ENCODE peak calls at places on chromosome 1, in eight cellular contexts. M is stomach; O is HCT116; S is germinal center; N is mammary epithelial cell; R is stimulated activated naive CD8-positive, alpha-beta T cell treated with anti-CD3 and anti-CD28 coated beads, Interleukin-15, amount 100 ng/mL, for 72 hours; W is SHP77; L is Panc1. C is an unnamed sample.

GRCh38 chr1:63157085-63157484 is 165.3 kb upstream of the FOXD3 start:
- DNase-seq in M (no peak), O (no peak), S (no peak), N (no peak), R (no peak), W (no peak), L (no peak), C (no peak)

GRCh38 chr1:31991202-31991601 is 22.5 kb upstream of the KHDRBS1 start:
- DNase-seq in M (no peak), O (no peak), S (no peak), N (no peak), R (no peak), W (no peak), L (no peak), C (peak)

GRCh38 chr1:42747125-42747524 is 7.1 kb upstream of the CLDN19 start:
- DNase-seq in M (peak), O (no peak), S (peak), N (no peak), R (peak), W (peak), L (no peak), C (no peak)

GRCh38 chr1:173270243-173270642 is 63.1 kb upstream of the TNFSF4 start:
- DNase-seq in M (no peak), O (no peak), S (no peak), N (peak), R (no peak), W (no peak), L (no peak), C (no peak)

GRCh38 chr1:56578963-56579875 is at the start of gene PLPP3:
- DNase-seq in M (peak), O (peak), S (peak), N (peak), R (peak), W (peak), L (peak), C (no peak)

GRCh38 chr1:193270996-193271395 is 84.6 kb upstream of the B3GALT2 start:
- DNase-seq in M (no peak), O (no peak), S (no peak), N (peak), R (no peak), W (no peak), L (no peak), C (no peak)

GRCh38 chr1:223248787-223249175 is 105.7 kb upstream of the TLR5 start:
- DNase-seq in M (peak), O (no peak), S (no peak), N (no peak), R (no peak), W (no peak), L (no peak), C (no peak)

GRCh38 chr1:111142358-111142975 is 2.4 kb downstream of the CEPT1 start:
- DNase-seq in M (no peak), O (no peak), S (no peak), N (no peak), R (no peak), W (no peak), L (no peak), C (no peak)

GRCh38 chr1:47438321-47439150 is 692 bp downstream of the FOXD2 start:
- DNase-seq in M (no peak), O (no peak), S (no peak), N (no peak), R (peak), W (no peak), L (no peak), C (no peak)

C was measured in NCI-H1048.